ENCODE peak calls at places on chromosomes 6 and 20, in ten cellular contexts. F, Y, L, E, Q, C, T, U, W and D are unnamed samples.

GRCh38 chr6:129195666-129196065 is 312.7 kb downstream of the LAMA2 start:
- DNase-seq in T (no peak), E (no peak), W (no peak), F (no peak), U (peak; percentile 54), L (no peak), Y (no peak), Q (no peak), C (no peak), D (peak; percentile 11)

GRCh38 chr6:42629845-42630244 is 66.0 kb downstream of the UBR2 start:
- DNase-seq in F (no peak), Q (no peak), C (no peak), T (no peak), L (no peak), U (no peak), Y (no peak), W (no peak), E (no peak), D (no peak)

GRCh38 chr6:167893416-167893815 is 66.7 kb downstream of the AFDN start:
- DNase-seq in U (peak; percentile 29), T (no peak), Q (no peak), E (no peak), W (peak; percentile 43), Y (peak; percentile 52), L (no peak), F (no peak), C (no peak), D (no peak)

GRCh38 chr6:2215342-2215741 is 30.1 kb downstream of the GMDS start:
- DNase-seq in E (no peak), L (no peak), T (no peak), U (no peak), C (no peak), Q (no peak), F (no peak), Y (no peak), W (no peak), D (no peak)

GRCh38 chr6:71929047-71929446 is 42.7 kb downstream of the RIMS1 start:
- DNase-seq in Q (no peak), Y (no peak), E (no peak), U (no peak), W (no peak), T (no peak), L (no peak), C (no peak), F (no peak), D (no peak)

GRCh38 chr6:25971187-25971811 is 8.7 kb downstream of the TRIM38 start:
- DNase-seq in F (no peak), U (peak; percentile 92), C (no peak), T (no peak), E (peak; percentile 73), Y (peak; percentile 92), W (peak; percentile 95), L (no peak), Q (no peak), D (no peak)

GRCh38 chr6:167415441-167415961 is 90.6 kb downstream of the TTLL2 start:
- DNase-seq in W (no peak), F (no peak), L (no peak), T (no peak), C (no peak), U (no peak), Q (no peak), E (no peak), Y (no peak), D (no peak)

GRCh38 chr6:1757133-1757532 is 147.4 kb downstream of the FOXC1 start:
- DNase-seq in Y (no peak), U (no peak), C (no peak), Q (no peak), T (no peak), F (no peak), E (no peak), W (no peak), L (no peak), D (no peak)

GRCh38 chr6:134750669-134751068 is 199.2 kb downstream of the ALDH8A1 start:
- DNase-seq in F (no peak), T (no peak), Q (no peak), Y (peak; percentile 48), U (peak; percentile 26), C (no peak), L (no peak), E (no peak), W (peak; percentile 50), D (no peak)

GRCh38 chr20:41135187-41135887 is 2.0 kb upstream of the PLCG1 start:
- DNase-seq in F (peak; percentile 31), W (no peak), T (peak; percentile 61), E (no peak), L (no peak), U (peak; percentile 45), Y (peak; percentile 14), C (no peak), Q (peak; percentile 60), D (peak; percentile 67)

GRCh38 chr6:170461556-170462365 is 91.3 kb downstream of the PSMB1 start:
- DNase-seq in T (no peak), U (no peak), Y (no peak), C (no peak), F (no peak), Q (no peak), E (no peak), W (no peak), L (no peak), D (no peak)

GRCh38 chr6:169962604-169963469 is 211.4 kb downstream of the ERMARD start:
- DNase-seq in U (no peak), Q (no peak), E (no peak), C (no peak), W (no peak), L (no peak), T (peak; percentile 20), Y (no peak), F (no peak), D (no peak)

GRCh38 chr6:143176090-143177021 is 115.7 kb downstream of the AIG1 start:
- DNase-seq in T (no peak), Y (peak; percentile 88), L (peak; percentile 50), C (no peak), W (peak; percentile 99), E (no peak), F (no peak), Q (no peak), U (peak; percentile 91), D (no peak)

GRCh38 chr6:32153252-32153834 is 598 bp upstream of the PPT2 start:
- DNase-seq in E (peak; percentile 49), Y (peak; percentile 41), U (peak; percentile 83), L (no peak), Q (no peak), T (peak; percentile 28), C (no peak), F (no peak), W (peak; percentile 33), D (no peak)

GRCh38 chr6:44105993-44106740 is 21.1 kb downstream of the MRPL14 start:
- DNase-seq in T (no peak), L (no peak), Y (peak; percentile 62), W (no peak), Q (no peak), U (no peak), F (no peak), C (no peak), E (no peak), D (no peak)

GRCh38 chr6:44102527-44102926 is 24.7 kb downstream of the MRPL14 start:
- DNase-seq in Y (no peak), T (no peak), U (no peak), E (no peak), W (no peak), F (no peak), L (no peak), Q (no peak), C (no peak), D (no peak)

GRCh38 chr6:44107017-44107416 is 20.2 kb downstream of the MRPL14 start:
- DNase-seq in F (no peak), Y (peak; percentile 33), T (no peak), C (no peak), U (no peak), L (no peak), Q (no peak), W (no peak), E (no peak), D (no peak)

GRCh38 chr6:44105146-44105545 is 22.1 kb downstream of the MRPL14 start:
- DNase-seq in Y (no peak), U (no peak), Q (no peak), L (no peak), F (no peak), W (no peak), E (no peak), T (no peak), C (no peak), D (no peak)

GRCh38 chr6:44104661-44105060 is 22.6 kb downstream of the MRPL14 start:
- DNase-seq in Q (no peak), F (no peak), U (no peak), W (no peak), Y (no peak), L (no peak), T (no peak), E (peak; percentile 68), C (no peak), D (no peak)
- H3K36me3 ChIP-seq in Q (no peaks in the 10 kb centered on the region), F (no peaks in the 10 kb centered on the region), U (peaks cover 74% of the 10 kb centered on the region), W (peaks cover 10% of the 10 kb centered on the region), Y (peaks cover 38% of the 10 kb centered on the region), L (peaks cover 35% of the 10 kb centered on the region), T (peaks cover 55% of the 10 kb centered on the region), E (no peaks in the 10 kb centered on the region), C (peaks cover 25% of the 10 kb centered on the region), D (peaks cover 44% of the 10 kb centered on the region)

GRCh38 chr20:52972190-52972937 is at the start of gene TSHZ2:
- DNase-seq in Q (no peak), U (peak; percentile 78), F (no peak), C (no peak), E (peak; percentile 50), T (peak; percentile 44), W (peak; percentile 73), Y (peak; percentile 1), L (no peak), D (no peak)
- H3K36me3 ChIP-seq in Q (no peaks in the 10 kb centered on the region), U (no peaks in the 10 kb centered on the region), F (no peaks in the 10 kb centered on the region), C (no peaks in the 10 kb centered on the region), E (no peaks in the 10 kb centered on the region), T (no peaks in the 10 kb centered on the region), W (no peaks in the 10 kb centered on the region), Y (no peaks in the 10 kb centered on the region), L (no peaks in the 10 kb centered on the region), D (no peaks in the 10 kb centered on the region)

GRCh38 chr20:62287759-62288534 is 14.8 kb upstream of the ADRM1 start:
- DNase-seq in C (no peak), L (no peak), F (no peak), U (no peak), Y (no peak), T (no peak), Q (no peak), E (no peak), W (no peak), D (no peak)
- H3K36me3 ChIP-seq in C (peaks cover 28% of the 10 kb centered on the region), L (peaks cover 21% of the 10 kb centered on the region), F (peaks cover 23% of the 10 kb centered on the region), U (peaks cover 76% of the 10 kb centered on the region), Y (peaks cover 53% of the 10 kb centered on the region), T (peaks cover 95% of the 10 kb centered on the region), Q (peaks cover 32% of the 10 kb centered on the region), E (no peaks in the 10 kb centered on the region), W (peaks cover 9% of the 10 kb centered on the region), D (peaks cover 13% of the 10 kb centered on the region)

DNA sequence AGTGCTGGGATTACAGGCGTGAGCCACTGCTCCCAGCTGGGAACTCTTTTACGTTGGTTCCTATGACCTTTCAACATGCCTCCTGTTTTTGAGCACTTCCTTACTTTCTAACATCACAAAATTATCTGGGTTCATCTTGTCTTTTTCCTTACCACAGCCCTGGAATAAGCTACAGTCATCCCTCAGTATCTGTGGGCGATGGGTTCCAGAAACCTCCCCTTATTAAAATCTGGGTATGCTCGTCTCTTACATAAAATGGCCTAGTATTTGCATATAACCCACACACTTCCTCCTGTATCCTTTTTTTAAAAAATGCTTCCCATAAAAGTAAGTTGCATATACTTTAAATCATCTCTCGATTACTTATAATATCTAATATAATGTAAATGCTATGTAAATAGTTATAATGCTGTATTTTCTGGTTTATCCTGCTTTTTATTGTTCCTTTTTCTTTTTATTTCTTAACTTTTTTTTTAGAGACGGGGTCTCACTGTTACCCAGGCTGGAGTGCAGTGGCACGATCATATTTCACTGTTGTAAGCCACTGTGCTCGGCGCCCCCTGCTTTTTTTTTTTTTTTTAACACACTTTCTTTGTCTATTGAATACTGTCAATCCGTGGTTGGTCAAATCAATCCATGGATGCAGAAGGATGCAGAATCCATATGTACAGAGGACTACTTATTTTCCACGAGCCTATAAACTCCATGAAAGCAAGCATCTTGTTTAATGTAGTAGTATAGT is 9.2 kb downstream of the RPF2 start:
- DNase-seq in U (no peak), L (no peak), Y (no peak), E (no peak), Q (no peak), C (no peak), W (no peak), T (no peak), F (no peak), D (no peak)
- H3K36me3 ChIP-seq in U (peaks cover 71% of the 10 kb centered on the region), L (peaks cover 26% of the 10 kb centered on the region), Y (peaks cover 28% of the 10 kb centered on the region), E (no peaks in the 10 kb centered on the region), Q (peaks cover 41% of the 10 kb centered on the region), C (peaks cover 4% of the 10 kb centered on the region), W (peaks cover 27% of the 10 kb centered on the region), T (peaks cover 99% of the 10 kb centered on the region), F (peaks cover 11% of the 10 kb centered on the region), D (peaks cover 82% of the 10 kb centered on the region)